ENCODE peak calls at places on chromosome 2, in eight cellular contexts. V is CD4-positive, CD25-positive, alpha-beta regulatory T cell; D is left ventricle myocardium inferior; A is Panc1; O is cardiac muscle cell; R is CD8-positive, alpha-beta memory T cell; E is adipocyte; J is lower lobe of right lung. K is an unnamed sample. For H3K4me1, the result is how much of the 10 kb centered on the place peaks cover.

GRCh38 chr2:24182507-24182906 is 7.7 kb downstream of the FAM228A start:
- DNase-seq in V (no peak), D (no peak), A (no peak), O (no peak), R (no peak), E (no peak), J (no peak), K (no peak)

GRCh38 chr2:6955523-6956136 is 38.4 kb downstream of the RNF144A start:
- DNase-seq in V (no peak), D (no peak), A (no peak), O (no peak), R (no peak), E (no peak), J (no peak), K (no peak)

GRCh38 chr2:64214281-64215115 is 70.3 kb upstream of the PELI1 start:
- DNase-seq in V (peak), D (no peak), A (no peak), O (no peak), R (peak), E (no peak), J (no peak), K (no peak)

GRCh38 chr2:234983011-234983726 is 31.4 kb downstream of the SH3BP4 start:
- DNase-seq in V (no peak), D (no peak), A (no peak), O (no peak), R (no peak), E (no peak), J (no peak), K (no peak)

GRCh38 chr2:99810241-99810640 is 320.4 kb upstream of the REV1 start:
- DNase-seq in V (no peak), D (no peak), A (no peak), O (no peak), R (no peak), E (no peak), J (no peak), K (no peak)

GRCh38 chr2:173657996-173658717 is 303.5 kb downstream of the CDCA7 start:
- DNase-seq in V (no peak), D (no peak), A (no peak), O (peak), R (no peak), E (peak), J (no peak), K (no peak)

GRCh38 chr2:241225545-241225944 is 37.1 kb downstream of the ANO7 start:
- DNase-seq in V (no peak), D (peak), A (no peak), O (no peak), R (no peak), E (no peak), J (peak), K (no peak)

GRCh38 chr2:191740016-191740419 is 62.1 kb downstream of the NABP1 start:
- DNase-seq in V (peak), D (no peak), A (no peak), O (no peak), R (peak), E (no peak), J (no peak), K (no peak)

GRCh38 chr2:60445684-60446184 is 107.7 kb downstream of the BCL11A start:
- DNase-seq in V (no peak), D (no peak), A (no peak), O (peak), R (no peak), E (peak), J (no peak), K (no peak)

GRCh38 chr2:226334981-226335720 is 464.5 kb downstream of the IRS1 start:
- DNase-seq in V (no peak), D (no peak), A (no peak), O (no peak), R (no peak), E (peak), J (no peak), K (no peak)

GRCh38 chr2:128623776-128624424 is 305.2 kb upstream of the HS6ST1 start:
- DNase-seq in V (no peak), D (no peak), A (no peak), O (peak), R (no peak), E (peak), J (peak), K (no peak)

GRCh38 chr2:145777914-145778313 is 1258.0 kb upstream of the ZEB2 start:
- DNase-seq in V (no peak), D (no peak), A (no peak), O (no peak), R (no peak), E (no peak), J (no peak), K (no peak)

GRCh38 chr2:150531626-150532419 is 44.4 kb upstream of the RND3 start:
- DNase-seq in V (no peak), D (no peak), A (no peak), O (no peak), R (no peak), E (no peak), J (no peak), K (no peak)

GRCh38 chr2:113179446-113180045 is 5.8 kb downstream of the PSD4 start:
- DNase-seq in V (no peak), D (no peak), A (no peak), O (no peak), R (no peak), E (no peak), J (no peak), K (no peak)

GRCh38 chr2:192286093-192286701 is 91.5 kb upstream of the TMEFF2 start:
- DNase-seq in V (no peak), D (no peak), A (no peak), O (peak), R (no peak), E (peak), J (no peak), K (no peak)

GRCh38 chr2:27884546-27884945 is 5.6 kb downstream of the RBKS start:
- DNase-seq in V (no peak), D (no peak), A (no peak), O (no peak), R (no peak), E (no peak), J (no peak), K (no peak)

GRCh38 chr2:189129971-189130370 is 49.6 kb downstream of the COL5A2 start:
- DNase-seq in V (no peak), D (no peak), A (no peak), O (peak), R (no peak), E (peak), J (no peak), K (no peak)

GRCh38 chr2:98604547-98604946 is 3.8 kb downstream of the COA5 start:
- DNase-seq in V (no peak), D (no peak), A (no peak), O (no peak), R (no peak), E (peak), J (no peak), K (no peak)

GRCh38 chr2:76958749-76959148 is 563.4 kb downstream of the LRRTM4 start:
- DNase-seq in V (no peak), D (no peak), A (no peak), O (peak), R (no peak), E (no peak), J (no peak), K (no peak)

GRCh38 chr2:217049931-217050330 is 190.1 kb upstream of the TNP1 start:
- DNase-seq in V (no peak), D (peak), A (no peak), O (no peak), R (no peak), E (peak), J (no peak), K (no peak)

GRCh38 chr2:231132126-231132525 is 7.3 kb upstream of the HTR2B start:
- DNase-seq in V (no peak), D (no peak), A (no peak), O (peak), R (no peak), E (peak), J (no peak), K (no peak)

GRCh38 chr2:179541586-179541985 is 277.0 kb upstream of the SESTD1 start:
- DNase-seq in V (no peak), D (no peak), A (no peak), O (no peak), R (no peak), E (no peak), J (no peak), K (no peak)

GRCh38 chr2:188623995-188624643 is 332.4 kb downstream of the GULP1 start:
- DNase-seq in V (no peak), D (no peak), A (no peak), O (peak), R (no peak), E (peak), J (no peak), K (no peak)

GRCh38 chr2:124320072-124320471 is 295.0 kb downstream of the CNTNAP5 start:
- DNase-seq in V (no peak), D (no peak), A (no peak), O (no peak), R (no peak), E (no peak), J (no peak), K (no peak)

GRCh38 chr2:100193334-100193733 is 50.9 kb upstream of the AFF3 start:
- DNase-seq in V (no peak), D (no peak), A (no peak), O (no peak), R (no peak), E (no peak), J (no peak), K (no peak)

GRCh38 chr2:138071720-138072719 is 107.7 kb downstream of the HNMT start:
- DNase-seq in V (no peak), D (no peak), A (no peak), O (peak), R (no peak), E (no peak), J (no peak), K (no peak)

GRCh38 chr2:70785137-70785911 is 5.1 kb downstream of the FIGLA start:
- DNase-seq in V (no peak), D (no peak), A (no peak), O (peak), R (peak), E (no peak), J (no peak), K (no peak)

GRCh38 chr2:54889053-54889452 is 161.2 kb downstream of the RTN4 start:
- DNase-seq in V (no peak), D (no peak), A (no peak), O (no peak), R (no peak), E (no peak), J (no peak), K (no peak)

GRCh38 chr2:216572582-216573578 is 60.3 kb upstream of the IGFBP2 start:
- DNase-seq in V (no peak), D (peak), A (no peak), O (peak), R (no peak), E (peak), J (no peak), K (peak)

GRCh38 chr2:73091164-73091563 is 19.7 kb upstream of the SFXN5 start:
- DNase-seq in V (no peak), D (no peak), A (no peak), O (no peak), R (no peak), E (peak), J (no peak), K (no peak)

GRCh38 chr2:223815884-223816570 is 21.4 kb downstream of the AP1S3 start:
- DNase-seq in V (no peak), D (no peak), A (no peak), O (peak), R (no peak), E (no peak), J (no peak), K (no peak)

GRCh38 chr2:223820549-223820948 is 16.8 kb downstream of the AP1S3 start:
- DNase-seq in V (no peak), D (no peak), A (no peak), O (peak), R (no peak), E (no peak), J (no peak), K (no peak)

GRCh38 chr2:223822818-223823217 is 14.6 kb downstream of the AP1S3 start:
- DNase-seq in V (no peak), D (no peak), A (no peak), O (no peak), R (no peak), E (no peak), J (no peak), K (no peak)

GRCh38 chr2:223824301-223824700 is 13.1 kb downstream of the AP1S3 start:
- DNase-seq in V (no peak), D (no peak), A (no peak), O (no peak), R (no peak), E (no peak), J (no peak), K (no peak)

DNA sequence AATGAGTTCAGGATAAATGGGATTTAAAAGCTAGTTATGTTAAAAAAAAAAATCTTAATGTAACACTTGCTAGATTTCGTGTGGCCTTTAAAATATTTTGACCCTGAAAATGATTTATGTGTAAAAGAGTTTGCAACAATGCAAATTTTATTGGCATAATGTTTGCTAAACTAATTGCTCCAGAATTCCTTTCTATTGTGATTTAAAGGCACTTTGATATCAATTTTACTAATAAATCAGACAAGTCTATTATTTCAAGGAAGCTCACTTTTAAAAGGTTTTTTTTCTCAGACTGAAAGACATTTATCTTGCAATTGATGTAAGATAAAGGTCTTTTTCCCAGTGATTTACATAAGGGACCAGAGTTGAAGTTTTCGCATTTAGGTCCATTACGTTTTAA is 17.5 kb downstream of the AP1S3 start:
- DNase-seq in V (no peak), D (no peak), A (no peak), O (no peak), R (no peak), E (no peak), J (no peak), K (no peak)
- H3K4me1 ChIP-seq in V (under half), D (under half), A (half or more), O (under half), R (under half), E (under half), J (under half), K (under half)

GRCh38 chr2:46701152-46701551 is 214.5 kb downstream of the MCFD2 start:
- DNase-seq in V (no peak), D (no peak), A (no peak), O (peak), R (no peak), E (peak), J (no peak), K (no peak)
- H3K4me1 ChIP-seq in V (under half), D (half or more), A (under half), O (under half), R (under half), E (under half), J (under half), K (half or more)

DNA sequence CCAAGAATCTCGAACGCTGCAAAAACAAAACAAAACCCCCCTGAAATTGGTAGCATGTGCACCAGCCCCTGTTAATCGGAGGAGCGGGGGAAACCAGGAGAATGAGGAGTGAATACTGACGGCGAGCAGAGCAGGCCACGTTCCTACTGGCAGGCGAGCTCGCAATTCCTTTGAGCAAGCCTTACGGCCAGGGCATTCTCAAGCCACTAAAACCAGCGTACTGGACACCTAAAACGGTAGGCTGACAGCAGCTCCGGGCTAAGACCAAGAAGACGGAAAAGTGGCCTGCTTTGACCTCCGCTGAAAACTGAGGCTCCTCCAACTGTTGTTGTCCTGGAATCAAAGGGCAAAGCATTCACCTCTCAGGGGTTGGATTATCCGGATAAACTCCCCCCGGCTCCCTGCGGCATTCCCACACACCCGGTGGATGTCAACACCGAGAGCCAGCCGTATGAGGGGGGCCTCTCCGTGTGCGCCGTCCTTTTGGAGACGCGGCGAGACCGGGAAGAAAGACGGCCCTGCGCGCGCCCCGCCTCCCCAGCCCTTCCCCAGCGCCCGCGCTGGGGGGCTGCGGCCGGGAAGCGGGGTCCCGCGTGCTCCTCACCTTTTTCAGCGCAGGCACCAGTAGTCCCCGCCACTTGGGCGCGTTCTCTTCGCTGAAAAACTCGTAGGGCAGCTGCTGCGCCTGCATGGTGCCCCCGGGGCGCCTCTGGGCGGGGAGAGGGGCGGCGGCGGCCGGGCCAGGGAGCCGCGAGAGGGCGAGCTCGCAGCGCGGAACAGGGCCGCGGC is 925 bp downstream of the SOS1 start:
- DNase-seq in V (peak), D (peak), A (no peak), O (peak), R (peak), E (peak), J (peak), K (no peak)
- H3K4me1 ChIP-seq in V (half or more), D (half or more), A (under half), O (under half), R (under half), E (under half), J (under half), K (under half)

GRCh38 chr2:105872830-105873229 is 128.1 kb downstream of the NCK2 start:
- DNase-seq in V (no peak), D (no peak), A (no peak), O (no peak), R (no peak), E (no peak), J (no peak), K (peak)
- H3K4me1 ChIP-seq in V (half or more), D (half or more), A (under half), O (under half), R (half or more), E (under half), J (under half), K (under half)

GRCh38 chr2:239298126-239298804 is 102.6 kb downstream of the HDAC4 start:
- DNase-seq in V (peak), D (peak), A (no peak), O (no peak), R (peak), E (no peak), J (no peak), K (no peak)
- H3K4me1 ChIP-seq in V (half or more), D (half or more), A (under half), O (under half), R (half or more), E (under half), J (under half), K (half or more)